ENCODE peak calls at places on chromosomes 16 and 17, in ten cellular contexts. P, J, L, R, X, V, B, S, M and N are unnamed samples.

GRCh38 chr16:47310792-47311211 is 150.1 kb downstream of the ITFG1 start:
- DNase-seq in P (no peak), J (no peak), L (no peak), R (no peak), X (no peak), V (no peak), B (no peak), S (no peak), M (no peak), N (no peak)

GRCh38 chr16:77960771-77961170 is 61.6 kb upstream of the CLEC3A start:
- DNase-seq in P (peak), J (no peak), L (no peak), R (no peak), X (no peak), V (no peak), B (no peak), S (no peak), M (no peak), N (no peak)

GRCh38 chr16:54061454-54061853 is 225.1 kb downstream of the IRX3 start:
- DNase-seq in P (no peak), J (no peak), L (no peak), R (no peak), X (no peak), V (no peak), B (no peak), S (no peak), M (no peak), N (no peak)

GRCh38 chr16:3283525-3284447 is 495 bp downstream of the ZNF263 start:
- DNase-seq in P (no peak), J (no peak), L (no peak), R (no peak), X (no peak), V (peak), B (no peak), S (no peak), M (no peak), N (no peak)

GRCh38 chr17:48791128-48792032 is 25.6 kb downstream of the TTLL6 start:
- DNase-seq in P (peak), J (no peak), L (peak), R (peak), X (peak), V (peak), B (peak), S (peak), M (peak), N (peak)

GRCh38 chr16:68319185-68319908 is 8.5 kb downstream of the PRMT7 start:
- DNase-seq in P (no peak), J (no peak), L (no peak), R (no peak), X (no peak), V (no peak), B (no peak), S (no peak), M (no peak), N (no peak)

GRCh38 chr17:77019955-77020379 is 120.8 kb upstream of the SEC14L1 start:
- DNase-seq in P (peak), J (no peak), L (peak), R (peak), X (no peak), V (no peak), B (no peak), S (peak), M (no peak), N (no peak)

GRCh38 chr16:85187002-85187401 is 74.7 kb upstream of the CIBAR2 start:
- DNase-seq in P (peak), J (no peak), L (peak), R (no peak), X (no peak), V (peak), B (no peak), S (peak), M (no peak), N (no peak)

GRCh38 chr17:50199651-50200446 is 1.6 kb downstream of the COL1A1 start:
- DNase-seq in P (peak), J (peak), L (peak), R (peak), X (peak), V (peak), B (peak), S (peak), M (peak), N (peak)

GRCh38 chr16:56861092-56861610 is 3.9 kb upstream of the SLC12A3 start:
- DNase-seq in P (peak), J (no peak), L (peak), R (peak), X (no peak), V (no peak), B (no peak), S (no peak), M (no peak), N (no peak)

GRCh38 chr17:42667088-42667951 is 8.2 kb downstream of the TUBG2 start:
- DNase-seq in P (peak), J (no peak), L (peak), R (peak), X (no peak), V (peak), B (no peak), S (peak), M (no peak), N (peak)

GRCh38 chr17:1003972-1004768 is 7.2 kb downstream of the TIMM22 start:
- DNase-seq in P (no peak), J (no peak), L (no peak), R (no peak), X (no peak), V (no peak), B (no peak), S (no peak), M (no peak), N (no peak)

GRCh38 chr17:34464812-34465211 is 101.8 kb upstream of the CCL1 start:
- DNase-seq in P (no peak), J (no peak), L (no peak), R (no peak), X (no peak), V (no peak), B (no peak), S (no peak), M (no peak), N (no peak)

GRCh38 chr17:36640836-36641235 is 39.5 kb downstream of the MRM1 start:
- DNase-seq in P (no peak), J (no peak), L (no peak), R (no peak), X (no peak), V (no peak), B (no peak), S (no peak), M (no peak), N (no peak)

GRCh38 chr17:80101946-80102706 is 745 bp downstream of the GAA start:
- DNase-seq in P (peak), J (no peak), L (peak), R (peak), X (no peak), V (peak), B (no peak), S (peak), M (peak), N (no peak)

GRCh38 chr16:11748404-11749254 is 6.0 kb upstream of the TXNDC11 start:
- DNase-seq in P (no peak), J (no peak), L (no peak), R (no peak), X (no peak), V (no peak), B (peak), S (no peak), M (no peak), N (no peak)

GRCh38 chr17:48577946-48578615 is at the start of gene HOXB4:
- DNase-seq in P (no peak), J (peak), L (peak), R (no peak), X (peak), V (peak), B (peak), S (peak), M (no peak), N (no peak)

GRCh38 chr17:73293031-73293430 is 18.8 kb downstream of the CDC42EP4 start:
- DNase-seq in P (no peak), J (no peak), L (no peak), R (no peak), X (no peak), V (peak), B (no peak), S (no peak), M (no peak), N (no peak)

GRCh38 chr17:32445075-32445427 is 741 bp downstream of the PSMD11 start:
- DNase-seq in P (peak), J (no peak), L (peak), R (peak), X (no peak), V (peak), B (peak), S (peak), M (peak), N (peak)

GRCh38 chr16:46775214-46775613 is 27.1 kb upstream of the MYLK3 start:
- DNase-seq in P (no peak), J (no peak), L (no peak), R (no peak), X (no peak), V (no peak), B (no peak), S (no peak), M (no peak), N (no peak)

GRCh38 chr17:57555636-57556175 is 189.4 kb downstream of the CCDC182 start:
- DNase-seq in P (peak), J (no peak), L (no peak), R (no peak), X (no peak), V (no peak), B (no peak), S (no peak), M (no peak), N (no peak)

GRCh38 chr17:75897076-75898019 is 597 bp upstream of the TRIM65 start:
- DNase-seq in P (no peak), J (peak), L (no peak), R (no peak), X (no peak), V (peak), B (peak), S (no peak), M (no peak), N (no peak)

GRCh38 chr17:75517277-75517865 is 1.0 kb downstream of the TSEN54 start:
- DNase-seq in P (no peak), J (no peak), L (no peak), R (no peak), X (peak), V (no peak), B (peak), S (no peak), M (no peak), N (no peak)

GRCh38 chr16:83675136-83675535 is 132.6 kb upstream of the HSBP1 start:
- DNase-seq in P (no peak), J (no peak), L (no peak), R (peak), X (no peak), V (no peak), B (no peak), S (no peak), M (no peak), N (no peak)

GRCh38 chr17:10624966-10625365 is 32.1 kb downstream of the MYH3 start:
- DNase-seq in P (no peak), J (no peak), L (no peak), R (no peak), X (no peak), V (no peak), B (no peak), S (no peak), M (no peak), N (no peak)

GRCh38 chr17:68608515-68609130 is 7.5 kb upstream of the FAM20A start:
- DNase-seq in P (no peak), J (no peak), L (no peak), R (no peak), X (no peak), V (no peak), B (no peak), S (no peak), M (no peak), N (no peak)

GRCh38 chr17:30573603-30574175 is 96.5 kb downstream of the GOSR1 start:
- DNase-seq in P (no peak), J (no peak), L (no peak), R (no peak), X (no peak), V (no peak), B (no peak), S (no peak), M (no peak), N (no peak)

GRCh38 chr17:41383690-41384089 is 1.6 kb upstream of the KRT34 start:
- DNase-seq in P (no peak), J (no peak), L (no peak), R (no peak), X (no peak), V (no peak), B (no peak), S (no peak), M (no peak), N (no peak)

GRCh38 chr17:73874008-73874407 is 229.8 kb upstream of the SDK2 start:
- DNase-seq in P (no peak), J (no peak), L (no peak), R (no peak), X (no peak), V (no peak), B (no peak), S (peak), M (no peak), N (no peak)

GRCh38 chr17:44387773-44388172 is 1.7 kb downstream of the ITGA2B start:
- DNase-seq in P (no peak), J (no peak), L (no peak), R (no peak), X (no peak), V (no peak), B (no peak), S (no peak), M (no peak), N (no peak)

GRCh38 chr17:31297090-31297489 is at the start of gene OMG:
- DNase-seq in P (no peak), J (no peak), L (no peak), R (no peak), X (no peak), V (no peak), B (no peak), S (no peak), M (no peak), N (no peak)

GRCh38 chr17:50381260-50381815 is 8.3 kb downstream of the EME1 start:
- DNase-seq in P (no peak), J (no peak), L (no peak), R (no peak), X (no peak), V (no peak), B (no peak), S (no peak), M (no peak), N (no peak)

GRCh38 chr17:51524524-51524923 is 264.2 kb downstream of the UTP18 start:
- DNase-seq in P (no peak), J (no peak), L (no peak), R (no peak), X (no peak), V (no peak), B (no peak), S (no peak), M (no peak), N (no peak)

GRCh38 chr16:76386784-76387183 is 109.6 kb downstream of the CNTNAP4 start:
- DNase-seq in P (no peak), J (no peak), L (peak), R (peak), X (no peak), V (no peak), B (no peak), S (peak), M (no peak), N (no peak)

GRCh38 chr16:27489906-27490305 is 59.8 kb downstream of the GTF3C1 start:
- DNase-seq in P (no peak), J (no peak), L (no peak), R (no peak), X (no peak), V (no peak), B (no peak), S (no peak), M (no peak), N (no peak)